ENCODE peak calls at places on chromosomes 16 and 17, in six cellular contexts. One of them, this sample, is unnamed.

GRCh38 chr16:19348578-19349315 is 63.2 kb downstream of the CLEC19A start:
- DNase-seq in ovary: no peak
- DNase-seq in H1: peak
- DNase-seq in breast epithelium: no peak
- DNase-seq in uterus: no peak
- DNase-seq in esophagus muscularis mucosa: no peak
- DNase-seq in this sample: peak

GRCh38 chr16:83898463-83899271 is at the start of gene MLYCD:
- DNase-seq in ovary: peak
- DNase-seq in H1: peak
- DNase-seq in uterus: peak
- DNase-seq in esophagus muscularis mucosa: peak
- DNase-seq in breast epithelium: peak
- DNase-seq in this sample: peak

GRCh38 chr16:11152677-11153321 is 103.2 kb downstream of the SOCS1 start:
- DNase-seq in H1: no peak
- DNase-seq in esophagus muscularis mucosa: no peak
- DNase-seq in uterus: no peak
- DNase-seq in ovary: no peak
- DNase-seq in breast epithelium: no peak
- DNase-seq in this sample: no peak

GRCh38 chr16:11405331-11406176 is 60.3 kb downstream of the RMI2 start:
- DNase-seq in uterus: no peak
- DNase-seq in breast epithelium: no peak
- DNase-seq in ovary: no peak
- DNase-seq in H1: peak
- DNase-seq in esophagus muscularis mucosa: no peak
- DNase-seq in this sample: peak

GRCh38 chr17:37710344-37710886 is 34.4 kb downstream of the HNF1B start:
- DNase-seq in H1: peak
- DNase-seq in breast epithelium: no peak
- DNase-seq in ovary: no peak
- DNase-seq in uterus: no peak
- DNase-seq in esophagus muscularis mucosa: no peak
- DNase-seq in this sample: no peak

GRCh38 chr17:75909812-75910274 is 5.2 kb upstream of the MRPL38 start:
- DNase-seq in ovary: peak
- DNase-seq in H1: no peak
- DNase-seq in breast epithelium: peak
- DNase-seq in esophagus muscularis mucosa: no peak
- DNase-seq in uterus: peak
- DNase-seq in this sample: no peak

GRCh38 chr16:28192811-28193529 is 18.8 kb downstream of the XPO6 start:
- DNase-seq in uterus: no peak
- DNase-seq in breast epithelium: no peak
- DNase-seq in H1: no peak
- DNase-seq in ovary: no peak
- DNase-seq in esophagus muscularis mucosa: no peak
- DNase-seq in this sample: no peak

GRCh38 chr16:9647981-9648701 is 534.1 kb downstream of the GRIN2A start:
- DNase-seq in breast epithelium: no peak
- DNase-seq in uterus: no peak
- DNase-seq in ovary: no peak
- DNase-seq in H1: no peak
- DNase-seq in esophagus muscularis mucosa: peak
- DNase-seq in this sample: peak

GRCh38 chr16:48165961-48166578 is 10.3 kb upstream of the ABCC12 start:
- DNase-seq in ovary: no peak
- DNase-seq in H1: no peak
- DNase-seq in esophagus muscularis mucosa: no peak
- DNase-seq in uterus: no peak
- DNase-seq in breast epithelium: peak
- DNase-seq in this sample: no peak

GRCh38 chr17:44343510-44344209 is 1.4 kb upstream of the GRN start:
- DNase-seq in H1: no peak
- DNase-seq in uterus: no peak
- DNase-seq in ovary: no peak
- DNase-seq in esophagus muscularis mucosa: no peak
- DNase-seq in breast epithelium: no peak
- DNase-seq in this sample: no peak

GRCh38 chr17:44346064-44346844 is 1.2 kb downstream of the GRN start:
- DNase-seq in H1: no peak
- DNase-seq in ovary: no peak
- DNase-seq in breast epithelium: no peak
- DNase-seq in esophagus muscularis mucosa: no peak
- DNase-seq in uterus: no peak
- DNase-seq in this sample: no peak

GRCh38 chr17:44344939-44345496 is at the start of gene GRN:
- DNase-seq in esophagus muscularis mucosa: peak
- DNase-seq in H1: peak
- DNase-seq in breast epithelium: peak
- DNase-seq in uterus: peak
- DNase-seq in ovary: peak
- DNase-seq in this sample: peak

GRCh38 chr17:44348234-44348987 is 3.3 kb downstream of the GRN start:
- DNase-seq in H1: no peak
- DNase-seq in ovary: no peak
- DNase-seq in uterus: no peak
- DNase-seq in breast epithelium: no peak
- DNase-seq in esophagus muscularis mucosa: no peak
- DNase-seq in this sample: peak

DNA sequence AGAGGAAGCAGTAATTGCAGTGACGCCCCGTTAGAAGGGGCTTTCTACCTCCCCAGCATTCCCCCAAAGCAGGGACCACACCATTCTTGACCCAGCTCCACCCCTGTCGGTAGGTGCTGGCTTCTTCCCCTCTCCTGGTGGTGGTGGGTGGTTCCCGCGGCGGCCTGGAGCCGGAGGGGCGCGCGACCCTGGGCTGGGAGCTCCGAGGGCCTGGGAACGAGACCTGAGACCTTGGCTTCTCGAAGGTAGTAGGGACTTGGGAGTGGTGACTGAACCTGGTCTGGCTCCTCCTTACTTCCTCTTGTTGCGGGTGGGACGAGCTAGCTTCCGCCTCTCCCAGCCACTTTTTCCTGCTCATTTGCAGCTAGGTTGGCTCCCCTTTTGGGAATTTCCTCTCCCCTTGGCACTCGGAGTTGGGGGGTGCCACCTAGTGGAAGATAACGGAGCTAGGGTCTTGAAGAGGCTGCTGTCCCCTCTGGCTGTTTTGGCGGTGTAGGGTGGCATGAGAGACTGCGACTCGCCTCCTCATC is 460 bp downstream of the GRN start:
- DNase-seq in H1: no peak
- DNase-seq in breast epithelium: peak
- DNase-seq in ovary: peak
- DNase-seq in uterus: peak
- DNase-seq in esophagus muscularis mucosa: no peak
- DNase-seq in this sample: no peak
- TF ChIP-seq POLR2A in H1: no peak
- TF ChIP-seq POLR2A in breast epithelium: no peak
- TF ChIP-seq POLR2A in ovary: no peak
- TF ChIP-seq POLR2A in uterus: no peak
- TF ChIP-seq POLR2A in esophagus muscularis mucosa: no peak
- TF ChIP-seq POLR2A in this sample: no peak

GRCh38 chr17:77443743-77444260 is 303.0 kb downstream of the SEC14L1 start:
- DNase-seq in breast epithelium: no peak
- DNase-seq in uterus: no peak
- DNase-seq in ovary: no peak
- DNase-seq in H1: no peak
- DNase-seq in esophagus muscularis mucosa: no peak
- DNase-seq in this sample: no peak

GRCh38 chr17:77442976-77443742 is 302.4 kb downstream of the SEC14L1 start:
- DNase-seq in uterus: no peak
- DNase-seq in breast epithelium: no peak
- DNase-seq in ovary: no peak
- DNase-seq in H1: no peak
- DNase-seq in esophagus muscularis mucosa: no peak
- DNase-seq in this sample: no peak

GRCh38 chr17:77439382-77440013 is 298.7 kb downstream of the SEC14L1 start:
- DNase-seq in H1: no peak
- DNase-seq in ovary: no peak
- DNase-seq in breast epithelium: no peak
- DNase-seq in uterus: no peak
- DNase-seq in esophagus muscularis mucosa: no peak
- DNase-seq in this sample: no peak

GRCh38 chr17:77440571-77440981 is 299.8 kb downstream of the SEC14L1 start:
- DNase-seq in esophagus muscularis mucosa: no peak
- DNase-seq in ovary: no peak
- DNase-seq in uterus: no peak
- DNase-seq in breast epithelium: no peak
- DNase-seq in H1: no peak
- DNase-seq in this sample: no peak

DNA sequence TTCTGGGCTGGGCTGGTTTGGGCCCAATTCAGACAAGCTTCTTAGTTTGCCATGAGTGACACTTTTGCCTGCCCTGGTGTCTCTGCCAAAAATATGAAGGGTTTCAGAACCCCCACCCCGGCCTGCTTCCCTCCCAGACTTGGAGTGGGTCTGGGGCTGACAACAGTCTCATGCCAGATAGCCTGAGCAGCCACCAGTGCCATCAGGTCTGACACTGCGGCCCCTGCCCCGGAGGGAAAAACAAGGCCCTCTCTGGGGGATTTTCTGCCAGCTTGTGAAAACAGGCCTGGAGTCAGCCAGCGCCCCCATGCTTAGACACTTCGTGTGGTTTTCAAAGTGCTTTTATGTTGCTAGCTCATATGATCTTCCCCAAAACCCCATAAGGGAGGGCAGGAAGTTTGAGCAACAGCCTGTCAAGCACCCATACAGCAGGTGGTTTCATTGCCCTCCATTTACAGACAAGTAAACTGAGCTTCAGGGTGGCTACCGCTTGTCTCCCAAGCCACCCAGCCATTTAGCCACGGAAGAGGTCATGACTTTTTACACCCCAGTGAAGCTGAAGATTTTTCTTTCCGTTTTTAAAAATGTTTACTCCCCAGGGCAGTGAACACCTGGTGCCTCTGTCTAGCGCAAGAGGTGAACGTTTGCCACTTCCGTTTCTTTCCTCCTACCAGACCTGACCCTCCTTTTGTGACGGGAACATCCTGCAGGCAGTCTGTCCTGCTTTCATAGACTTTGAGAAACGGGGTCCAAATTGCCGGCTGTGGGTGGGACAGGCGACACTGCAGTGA is 300.6 kb downstream of the SEC14L1 start:
- DNase-seq in esophagus muscularis mucosa: no peak
- DNase-seq in H1: no peak
- DNase-seq in ovary: no peak
- DNase-seq in uterus: no peak
- DNase-seq in breast epithelium: no peak
- DNase-seq in this sample: no peak
- TF ChIP-seq POLR2A in esophagus muscularis mucosa: no peak
- TF ChIP-seq POLR2A in H1: no peak
- TF ChIP-seq POLR2A in ovary: no peak
- TF ChIP-seq POLR2A in uterus: no peak
- TF ChIP-seq POLR2A in breast epithelium: no peak
- TF ChIP-seq POLR2A in this sample: no peak

GRCh38 chr17:74776044-74776962 is at the start of gene NAT9:
- DNase-seq in breast epithelium: peak
- DNase-seq in H1: peak
- DNase-seq in uterus: peak
- DNase-seq in esophagus muscularis mucosa: peak
- DNase-seq in ovary: peak
- DNase-seq in this sample: peak
- TF ChIP-seq POLR2A in breast epithelium: peak
- TF ChIP-seq POLR2A in H1: no peak
- TF ChIP-seq POLR2A in uterus: peak
- TF ChIP-seq POLR2A in esophagus muscularis mucosa: no peak
- TF ChIP-seq POLR2A in ovary: peak
- TF ChIP-seq POLR2A in this sample: peak

GRCh38 chr16:2171601-2172178 is 16.1 kb downstream of the TRAF7 start:
- DNase-seq in esophagus muscularis mucosa: no peak
- DNase-seq in ovary: no peak
- DNase-seq in uterus: no peak
- DNase-seq in H1: no peak
- DNase-seq in breast epithelium: no peak
- DNase-seq in this sample: no peak

GRCh38 chr16:2172688-2173335 is 17.2 kb downstream of the TRAF7 start:
- DNase-seq in esophagus muscularis mucosa: no peak
- DNase-seq in H1: no peak
- DNase-seq in uterus: no peak
- DNase-seq in ovary: no peak
- DNase-seq in breast epithelium: no peak
- DNase-seq in this sample: no peak

GRCh38 chr16:2170587-2171435 is 15.2 kb downstream of the TRAF7 start:
- DNase-seq in ovary: no peak
- DNase-seq in uterus: no peak
- DNase-seq in esophagus muscularis mucosa: no peak
- DNase-seq in H1: no peak
- DNase-seq in breast epithelium: no peak
- DNase-seq in this sample: no peak

GRCh38 chr16:2167081-2167638 is 11.6 kb downstream of the TRAF7 start:
- DNase-seq in H1: no peak
- DNase-seq in uterus: no peak
- DNase-seq in ovary: no peak
- DNase-seq in esophagus muscularis mucosa: no peak
- DNase-seq in breast epithelium: no peak
- DNase-seq in this sample: no peak

GRCh38 chr16:2170080-2170479 is 14.5 kb downstream of the TRAF7 start:
- DNase-seq in breast epithelium: peak
- DNase-seq in H1: no peak
- DNase-seq in esophagus muscularis mucosa: no peak
- DNase-seq in ovary: no peak
- DNase-seq in uterus: peak
- DNase-seq in this sample: no peak
- TF ChIP-seq POLR2A in breast epithelium: no peak
- TF ChIP-seq POLR2A in H1: no peak
- TF ChIP-seq POLR2A in esophagus muscularis mucosa: no peak
- TF ChIP-seq POLR2A in ovary: no peak
- TF ChIP-seq POLR2A in uterus: peak
- TF ChIP-seq POLR2A in this sample: no peak

GRCh38 chr17:58755577-58756245 is at the start of gene PPM1E:
- DNase-seq in ovary: peak
- DNase-seq in uterus: peak
- DNase-seq in H1: peak
- DNase-seq in breast epithelium: no peak
- DNase-seq in esophagus muscularis mucosa: no peak
- DNase-seq in this sample: peak
- TF ChIP-seq POLR2A in ovary: no peak
- TF ChIP-seq POLR2A in uterus: no peak
- TF ChIP-seq POLR2A in H1: no peak
- TF ChIP-seq POLR2A in breast epithelium: no peak
- TF ChIP-seq POLR2A in esophagus muscularis mucosa: no peak
- TF ChIP-seq POLR2A in this sample: peak